ENCODE peak calls at places on chromosomes 5 and 9, in four cellular contexts. C is GM23338, X is spleen, A is K562. H is an unnamed sample.

GRCh38 chr5:159316519-159317383 is 13.5 kb downstream of the IL12B start:
- DNase-seq in C (peak; percentile 76), X (no peak), A (peak; percentile 20), H (no peak)

GRCh38 chr5:95284512-95285405 is at the start of gene MCTP1:
- DNase-seq in C (peak; percentile 67), X (peak; percentile 76), A (no peak), H (no peak)

GRCh38 chr9:504921-505821 is 290.5 kb downstream of the DOCK8 start:
- DNase-seq in C (peak; percentile 60), X (peak; percentile 84), A (peak; percentile 25), H (no peak)

GRCh38 chr5:24642022-24642421 is 2.8 kb downstream of the CDH10 start:
- DNase-seq in C (peak; percentile 53), X (no peak), A (no peak), H (peak; percentile 55)

GRCh38 chr9:112115955-112116354 is 59.1 kb downstream of the SUSD1 start:
- DNase-seq in C (no peak), X (no peak), A (no peak), H (no peak)

GRCh38 chr5:127935398-127935797 is 148.2 kb upstream of the SLC12A2 start:
- DNase-seq in C (no peak), X (no peak), A (no peak), H (no peak)

GRCh38 chr9:125626187-125626586 is 80.8 kb downstream of the MAPKAP1 start:
- DNase-seq in C (no peak), X (no peak), A (no peak), H (no peak)

GRCh38 chr5:28473531-28474107 is 1435.2 kb upstream of the CDH9 start:
- DNase-seq in C (peak; percentile 67), X (no peak), A (no peak), H (no peak)

GRCh38 chr5:68329554-68329953 is 114.0 kb downstream of the PIK3R1 start:
- DNase-seq in C (no peak), X (no peak), A (no peak), H (peak; percentile 55)

GRCh38 chr5:172188893-172189692 is 1.1 kb upstream of the STK10 start:
- DNase-seq in C (peak; percentile 80), X (peak; percentile 79), A (no peak), H (no peak)

GRCh38 chr9:110911659-110912473 is 126.4 kb downstream of the LPAR1 start:
- DNase-seq in C (no peak), X (no peak), A (no peak), H (no peak)

GRCh38 chr9:116223926-116224325 is 70.3 kb downstream of the PAPPA start:
- DNase-seq in C (no peak), X (no peak), A (no peak), H (no peak)

GRCh38 chr9:1052119-1052907 is 2.2 kb downstream of the DMRT2 start:
- DNase-seq in C (peak; percentile 37), X (no peak), A (no peak), H (no peak)

GRCh38 chr9:112006361-112007020 is 109.9 kb downstream of the UGCG start:
- DNase-seq in C (no peak), X (no peak), A (no peak), H (no peak)

GRCh38 chr5:68331202-68332108 is 115.9 kb downstream of the PIK3R1 start:
- DNase-seq in C (no peak), X (no peak), A (no peak), H (no peak)

GRCh38 chr9:128164332-128164885 is 4.3 kb downstream of the BBLN start:
- DNase-seq in C (no peak), X (no peak), A (no peak), H (no peak)

DNA sequence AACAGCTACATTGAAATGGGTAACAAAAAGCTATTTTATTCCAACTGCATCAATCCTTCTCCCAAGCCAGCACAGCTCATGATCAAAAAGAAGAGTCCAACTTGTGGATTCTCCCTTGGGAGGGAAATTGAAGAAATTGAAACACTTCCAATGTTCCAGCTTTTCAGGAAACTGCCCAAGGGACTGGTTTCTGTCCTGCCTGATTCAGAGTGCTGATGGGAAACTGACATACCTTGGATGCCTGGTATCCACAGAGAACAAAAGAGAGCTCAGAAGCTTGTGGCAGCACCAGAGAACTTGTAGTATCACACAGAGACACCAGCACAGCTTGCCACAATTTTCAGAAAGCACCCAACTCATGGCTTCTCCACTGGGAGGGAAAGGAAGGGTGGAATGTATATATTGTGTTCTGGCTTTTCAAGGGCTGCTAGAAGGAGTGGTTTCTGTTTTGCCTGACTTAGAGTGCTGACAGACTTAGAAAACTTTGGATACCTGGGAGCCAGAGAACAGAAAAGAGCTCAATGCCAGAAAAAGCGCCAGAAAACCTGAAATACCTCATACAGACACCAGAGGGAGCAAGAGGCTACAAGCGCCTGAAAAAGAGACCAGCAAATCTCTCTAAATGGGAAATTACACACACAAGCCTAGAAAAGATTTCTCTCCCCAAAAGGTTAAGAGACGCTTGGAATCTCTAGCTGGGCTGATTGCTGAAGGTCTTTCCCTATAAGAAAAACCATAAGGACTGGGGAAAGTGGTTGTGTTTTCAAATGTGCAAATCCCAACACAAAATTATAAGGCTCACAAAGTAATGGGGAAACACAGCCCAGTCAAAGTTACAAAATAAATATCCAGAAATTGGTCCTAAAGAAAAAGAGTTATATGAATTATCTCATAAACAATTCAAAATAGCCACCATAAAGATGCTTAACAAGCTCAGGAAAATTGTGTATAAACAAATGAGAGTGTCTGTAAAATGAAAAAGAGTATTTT is 178.8 kb downstream of the SPOCK1 start:
- DNase-seq in C (peak; percentile 80), X (no peak), A (peak; percentile 40), H (peak; percentile 10)
- TF ChIP-seq POLR2AphosphoS5 in C (no peak), X (no peak), A (no peak), H (no peak)

DNA sequence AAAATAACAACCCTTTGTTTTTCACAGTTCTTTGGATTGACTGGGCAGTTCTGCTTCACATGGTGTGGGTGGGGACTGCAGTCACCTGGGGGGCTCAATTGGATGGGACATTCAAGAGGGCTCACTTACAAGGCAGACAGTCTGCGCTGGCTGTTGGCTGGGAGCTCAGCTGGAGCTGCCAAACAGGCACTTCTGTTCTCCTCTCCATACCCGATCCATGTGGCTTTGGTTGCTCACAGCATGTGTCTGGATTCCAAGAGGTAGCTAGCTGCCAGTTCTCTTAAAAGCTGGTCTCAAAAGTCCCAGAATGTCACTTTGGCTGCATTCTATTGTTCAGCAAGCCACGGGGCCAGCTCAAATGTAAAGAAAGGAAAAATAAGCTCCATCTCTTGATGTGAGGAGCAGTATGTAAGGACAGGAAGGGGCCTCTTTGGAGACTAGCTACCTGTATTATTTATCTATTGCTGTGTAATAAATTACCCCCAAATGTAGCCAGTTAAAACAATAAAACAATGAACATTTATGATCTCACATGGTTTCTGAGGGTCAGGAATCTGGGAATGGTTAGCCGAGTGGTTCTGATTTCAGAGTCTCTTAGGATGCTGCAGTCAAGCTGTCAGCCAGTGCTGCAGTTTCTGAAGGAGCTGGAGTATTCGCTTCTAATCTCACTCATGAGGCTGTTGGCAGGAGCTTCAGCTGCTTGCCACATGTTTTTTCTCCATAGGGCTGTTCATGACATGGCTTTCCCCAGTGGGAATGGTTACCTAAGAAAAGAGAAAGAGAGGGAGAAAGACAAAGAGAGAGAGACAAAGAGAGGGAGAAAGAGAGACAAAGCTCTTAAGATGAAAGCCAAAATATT is 112.8 kb upstream of the CLINT1 start:
- DNase-seq in C (peak; percentile 41), X (no peak), A (no peak), H (no peak)
- TF ChIP-seq POLR2AphosphoS5 in C (no peak), X (no peak), A (no peak), H (no peak)

DNA sequence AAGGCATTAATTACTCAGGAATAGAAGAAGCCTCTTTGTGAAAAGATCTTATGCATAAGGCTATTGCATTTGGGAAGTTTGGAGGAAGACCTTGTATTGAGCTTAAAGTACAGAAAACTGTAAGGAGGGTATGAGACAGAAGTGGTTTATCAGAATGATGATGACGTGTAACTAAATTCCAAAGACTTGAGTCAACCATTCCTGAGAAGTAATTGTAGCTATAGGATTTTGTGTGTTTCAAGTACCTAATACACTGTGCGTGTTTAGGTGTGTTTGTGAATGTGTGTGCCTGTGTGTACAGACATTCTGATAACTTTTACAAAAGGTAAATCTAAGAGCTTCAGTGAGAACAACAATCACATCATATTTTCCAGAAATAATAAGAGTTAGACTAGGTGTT is 46.5 kb upstream of the IRX2 start:
- DNase-seq in C (no peak), X (no peak), A (no peak), H (no peak)
- TF ChIP-seq POLR2AphosphoS5 in C (no peak), X (no peak), A (no peak), H (no peak)

GRCh38 chr9:10260501-10260900 is 352.3 kb downstream of the PTPRD start:
- DNase-seq in C (peak; percentile 8), X (no peak), A (no peak), H (no peak)

GRCh38 chr9:10268500-10269485 is 344.0 kb downstream of the PTPRD start:
- DNase-seq in C (peak; percentile 73), X (no peak), A (no peak), H (no peak)

GRCh38 chr9:10259668-10260067 is 353.1 kb downstream of the PTPRD start:
- DNase-seq in C (no peak), X (no peak), A (no peak), H (no peak)

DNA sequence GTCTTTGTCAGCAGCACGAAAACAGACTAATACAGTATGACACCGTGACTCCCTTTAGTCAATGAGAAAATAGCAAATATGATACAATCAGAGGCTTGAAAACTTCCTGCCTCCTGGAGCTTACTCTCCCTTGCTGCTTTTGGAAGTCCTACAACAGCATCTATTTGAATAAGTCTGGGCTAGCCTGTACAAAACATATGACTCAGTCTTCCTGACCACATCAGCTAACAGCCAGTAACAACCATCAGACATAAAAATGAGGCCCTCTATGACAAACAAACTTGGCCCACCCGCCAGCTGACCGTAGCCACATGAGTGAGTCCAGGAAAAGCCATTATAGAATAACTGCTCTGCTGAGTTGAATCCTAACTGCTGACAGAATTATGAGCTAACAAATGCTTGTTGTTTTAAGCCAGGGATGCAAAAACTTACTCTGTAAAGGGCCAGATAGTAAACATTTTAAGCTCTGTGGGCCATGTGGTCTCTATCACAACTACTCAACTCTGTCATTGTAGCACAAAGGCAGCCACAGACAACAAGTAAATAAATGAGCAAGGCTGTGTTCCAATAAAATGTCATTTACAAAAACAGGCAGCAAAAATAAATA is 347.6 kb downstream of the PTPRD start:
- DNase-seq in C (no peak), X (no peak), A (no peak), H (no peak)
- TF ChIP-seq POLR2AphosphoS5 in C (no peak), X (no peak), A (no peak), H (no peak)

GRCh38 chr5:92800360-92800759 is 780.7 kb downstream of the NR2F1-AS1 start:
- DNase-seq in C (no peak), X (no peak), A (no peak), H (no peak)
- TF ChIP-seq POLR2AphosphoS5 in C (no peak), X (no peak), A (no peak), H (no peak)

H was measured in SK-N-MC.